ENCODE peak calls at places on chromosome 6, in four cellular contexts. X is GM12878, T is K562, B is H1. V is an unnamed sample.

GRCh38 chr6:18100296-18100695 is 22.2 kb downstream of the NHLRC1 start:
- DNase-seq in B (no peak), T (no peak), X (no peak), V (no peak)

GRCh38 chr6:4582506-4582905 is 193.7 kb upstream of the CDYL start:
- DNase-seq in T (no peak), B (no peak), X (no peak), V (no peak)

GRCh38 chr6:144423167-144423566 is 138.0 kb downstream of the UTRN start:
- DNase-seq in T (no peak), X (no peak), B (no peak), V (no peak)

GRCh38 chr6:131281471-131282270 is 146.4 kb downstream of the AKAP7 start:
- DNase-seq in B (no peak), X (no peak), T (no peak), V (no peak)

GRCh38 chr6:142879076-142879475 is 65.9 kb downstream of the HIVEP2 start:
- DNase-seq in B (no peak), X (no peak), T (no peak), V (no peak)

GRCh38 chr6:2819115-2819514 is 22.5 kb downstream of the SERPINB1 start:
- DNase-seq in B (no peak), T (no peak), X (no peak), V (no peak)

GRCh38 chr6:149834513-149835481 is 29.4 kb downstream of the LRP11 start:
- DNase-seq in T (peak), X (no peak), B (no peak), V (peak)

GRCh38 chr6:136446579-136447182 is 103.5 kb downstream of the MAP7 start:
- DNase-seq in X (no peak), T (no peak), B (no peak), V (no peak)

GRCh38 chr6:143680157-143680556 is 2.4 kb downstream of the PHACTR2 start:
- DNase-seq in X (no peak), T (no peak), B (no peak), V (no peak)

GRCh38 chr6:167045828-167046580 is 46.8 kb downstream of the CEP43 start:
- DNase-seq in T (no peak), X (no peak), B (no peak), V (peak)

GRCh38 chr6:149060300-149060984 is 257.1 kb upstream of the TAB2 start:
- DNase-seq in B (no peak), T (no peak), X (peak), V (peak)

GRCh38 chr6:7723041-7723447 is 2.9 kb upstream of the BMP6 start:
- DNase-seq in X (no peak), B (peak), T (peak), V (peak)

GRCh38 chr6:106981901-106982300 is 7.4 kb upstream of the CD24 start:
- DNase-seq in B (no peak), X (no peak), T (no peak), V (no peak)

GRCh38 chr6:109002100-109002697 is 92.4 kb downstream of the SESN1 start:
- DNase-seq in T (no peak), B (no peak), X (no peak), V (no peak)

GRCh38 chr6:85764844-85765243 is 122.2 kb upstream of the SYNCRIP start:
- DNase-seq in X (no peak), B (no peak), T (no peak), V (peak)

GRCh38 chr6:53979468-53980067 is 131.7 kb upstream of the MLIP start:
- DNase-seq in B (no peak), T (peak), X (no peak), V (peak)

GRCh38 chr6:125415921-125416320 is 114.2 kb upstream of the HDDC2 start:
- DNase-seq in X (no peak), T (no peak), B (no peak), V (no peak)

GRCh38 chr6:44133003-44133931 is 5.9 kb downstream of the TMEM63B start:
- DNase-seq in X (no peak), T (peak), B (no peak), V (peak)

GRCh38 chr6:164159061-164159460 is 744.5 kb downstream of the QKI start:
- DNase-seq in T (no peak), X (no peak), B (no peak), V (no peak)

GRCh38 chr6:143700684-143701342 is 23.0 kb downstream of the PHACTR2 start:
- DNase-seq in T (no peak), B (no peak), X (no peak), V (no peak)

GRCh38 chr6:166258854-166259276 is 49.3 kb downstream of the PRR18 start:
- DNase-seq in T (no peak), B (no peak), X (no peak), V (no peak)

GRCh38 chr6:72132425-72132824 is 246.1 kb downstream of the RIMS1 start:
- DNase-seq in B (no peak), T (no peak), X (no peak), V (no peak)

GRCh38 chr6:26351544-26351953 is 13.4 kb upstream of the BTN3A2 start:
- DNase-seq in X (no peak), T (peak), B (no peak), V (peak)

GRCh38 chr6:160348209-160348551 is at the start of gene SLC22A3:
- DNase-seq in X (no peak), T (no peak), B (no peak), V (no peak)

GRCh38 chr6:11672669-11673068 is 105.9 kb downstream of the ADTRP start:
- DNase-seq in X (no peak), T (no peak), B (no peak), V (no peak)

GRCh38 chr6:15242503-15242902 is 3.4 kb upstream of the JARID2 start:
- DNase-seq in T (no peak), B (no peak), X (no peak), V (no peak)

GRCh38 chr6:150894935-150895686 is 29.6 kb downstream of the MTHFD1L start:
- DNase-seq in X (peak), B (no peak), T (no peak), V (peak)

GRCh38 chr6:15337584-15337981 is 91.7 kb downstream of the JARID2 start:
- DNase-seq in T (no peak), B (no peak), X (no peak), V (no peak)

GRCh38 chr6:13538084-13538483 is 36.3 kb upstream of the SIRT5 start:
- DNase-seq in B (no peak), X (no peak), T (peak), V (peak)

GRCh38 chr6:129621252-129621651 is 88.7 kb downstream of the ARHGAP18 start:
- DNase-seq in B (no peak), T (no peak), X (no peak), V (peak)

GRCh38 chr6:135014353-135014832 is 40.2 kb downstream of the HBS1L start:
- DNase-seq in T (no peak), B (no peak), X (peak), V (no peak)

GRCh38 chr6:23465912-23466311 is 660.1 kb upstream of the NRSN1 start:
- DNase-seq in T (no peak), X (no peak), B (no peak), V (no peak)

GRCh38 chr6:51028271-51028670 is 209.6 kb downstream of the TFAP2B start:
- DNase-seq in B (no peak), T (no peak), X (no peak), V (peak)

GRCh38 chr6:137904822-137905617 is 38.0 kb downstream of the TNFAIP3 start:
- DNase-seq in X (no peak), T (no peak), B (no peak), V (no peak)

GRCh38 chr6:136987526-136987925 is 57.2 kb downstream of the IL20RA start:
- DNase-seq in T (no peak), X (no peak), B (no peak), V (no peak)

GRCh38 chr6:25659633-25660368 is 7.8 kb downstream of the SCGN start:
- DNase-seq in X (no peak), B (no peak), T (no peak), V (no peak)

GRCh38 chr6:126071000-126071647 is 84.8 kb downstream of the TRMT11 start:
- DNase-seq in B (no peak), X (no peak), T (no peak), V (no peak)

GRCh38 chr6:88248709-88249321 is 82.7 kb upstream of the CNR1 start:
- DNase-seq in T (no peak), X (no peak), B (no peak), V (no peak)

GRCh38 chr6:81755536-81755935 is 3.1 kb upstream of the TENT5A start:
- DNase-seq in B (no peak), X (no peak), T (no peak), V (no peak)

GRCh38 chr6:7899046-7899888 is 11.3 kb downstream of the TXNDC5 start:
- DNase-seq in T (peak), X (no peak), B (no peak), V (peak)

GRCh38 chr6:152973916-152974315 is 8.9 kb downstream of the FBXO5 start:
- DNase-seq in T (no peak), X (no peak), B (no peak), V (no peak)

GRCh38 chr6:152975204-152975915 is 7.5 kb downstream of the FBXO5 start:
- DNase-seq in T (no peak), B (no peak), X (no peak), V (no peak)

DNA sequence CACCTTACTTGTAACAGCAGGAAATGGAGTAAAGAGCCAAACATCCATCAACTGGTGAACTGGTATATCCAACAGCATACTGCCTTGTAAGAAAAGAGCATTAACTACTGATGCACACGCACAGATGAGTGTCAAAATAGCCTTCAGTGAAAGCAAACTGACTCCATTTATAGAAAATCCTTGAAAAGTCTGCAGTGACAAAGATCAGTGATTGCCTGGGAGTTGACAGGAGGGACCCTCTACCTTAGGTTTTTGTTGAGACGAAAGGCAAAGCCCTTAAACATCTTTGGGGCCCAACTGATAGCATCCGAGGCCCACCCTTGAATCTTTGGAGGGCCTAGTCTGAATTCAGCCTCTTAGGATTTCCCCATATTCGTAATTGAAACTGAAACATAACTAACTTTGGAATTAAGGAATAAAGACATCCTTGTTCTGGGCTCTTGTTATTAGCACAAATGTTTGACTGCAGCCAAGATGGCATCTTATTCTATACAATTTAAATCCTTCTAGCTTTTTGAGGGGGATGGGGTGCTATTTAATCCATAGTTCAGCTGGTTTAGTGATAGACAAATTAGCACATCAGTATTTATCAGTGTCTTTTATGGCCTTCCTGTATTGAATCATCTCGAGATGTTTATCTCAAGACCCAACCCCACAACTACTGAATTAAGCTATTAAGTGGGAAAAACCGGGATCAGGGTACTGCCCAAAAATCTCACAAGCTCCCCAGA is 13.0 kb downstream of the FBXO5 start:
- DNase-seq in B (no peak), X (no peak), T (no peak), V (no peak)
- TF ChIP-seq POLR2AphosphoS5 in B (no peak), X (no peak), T (peak), V (no peak)

GRCh38 chr6:31734703-31735500 is 1.4 kb downstream of the CLIC1 start:
- DNase-seq in B (peak), T (peak), X (peak), V (peak)
- TF ChIP-seq ATF2 in B (peak), T (no peak), X (no peak), V (no peak)

GRCh38 chr6:36839819-36840379 is 655 bp upstream of the CPNE5 start:
- DNase-seq in X (no peak), B (no peak), T (peak), V (no peak)

GRCh38 chr6:36843169-36843568 is 3.9 kb upstream of the CPNE5 start:
- DNase-seq in T (no peak), B (no peak), X (no peak), V (no peak)

GRCh38 chr6:36841756-36842155 is 2.5 kb upstream of the CPNE5 start:
- DNase-seq in T (no peak), B (no peak), X (no peak), V (no peak)

GRCh38 chr6:36838896-36839818 is at the start of gene CPNE5:
- DNase-seq in X (no peak), T (peak), B (no peak), V (no peak)

DNA sequence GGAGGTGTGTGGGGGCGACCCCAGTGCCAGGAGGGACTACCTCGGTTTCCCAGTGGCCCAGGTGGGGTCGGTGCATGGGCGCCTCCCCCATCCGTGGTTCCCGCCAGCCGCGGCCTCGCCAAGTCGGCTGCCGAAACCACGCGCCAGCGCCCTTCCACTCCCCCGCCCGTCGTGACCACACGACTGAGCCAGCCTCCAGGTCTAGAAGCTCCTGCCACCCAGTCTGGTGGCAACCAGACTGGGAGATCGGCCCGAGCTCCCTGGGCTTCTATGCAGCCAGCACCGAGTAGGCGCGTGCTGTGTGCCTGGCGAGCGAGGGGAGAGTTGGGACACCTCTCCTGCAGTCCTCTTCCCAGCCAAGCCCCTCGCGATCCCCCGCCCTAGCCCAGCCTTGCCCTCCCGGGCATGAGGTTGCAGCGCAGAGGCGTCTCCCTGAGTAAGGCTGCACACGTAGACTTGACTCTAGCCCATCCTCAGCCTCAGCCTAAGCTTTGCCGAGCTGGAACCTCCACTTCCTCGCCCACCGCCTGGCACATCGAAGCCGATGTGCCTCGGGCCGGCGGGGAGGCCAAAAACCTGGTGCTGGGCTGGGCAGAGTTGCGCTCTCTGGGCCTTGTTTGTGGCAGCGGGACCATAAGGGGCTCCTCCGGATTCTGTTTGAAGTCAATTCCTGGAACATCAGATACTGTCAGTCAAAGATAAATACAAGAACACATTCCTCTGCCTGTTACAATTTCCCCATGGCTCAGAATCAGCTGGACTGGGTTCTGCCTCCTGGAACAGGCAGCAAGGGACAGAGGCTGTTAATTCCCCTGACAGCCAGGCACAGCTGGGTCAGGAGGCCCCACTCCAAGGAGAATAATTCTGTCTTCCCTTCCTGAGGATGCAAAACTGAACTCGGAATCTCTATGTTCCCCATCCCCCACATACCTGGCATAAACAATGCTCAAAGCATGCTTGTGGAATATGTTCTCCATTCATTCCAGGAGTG is 1.5 kb upstream of the CPNE5 start:
- DNase-seq in X (no peak), B (no peak), T (no peak), V (peak)
- TF ChIP-seq POLR2AphosphoS5 in X (no peak), B (no peak), T (no peak), V (no peak)

DNA sequence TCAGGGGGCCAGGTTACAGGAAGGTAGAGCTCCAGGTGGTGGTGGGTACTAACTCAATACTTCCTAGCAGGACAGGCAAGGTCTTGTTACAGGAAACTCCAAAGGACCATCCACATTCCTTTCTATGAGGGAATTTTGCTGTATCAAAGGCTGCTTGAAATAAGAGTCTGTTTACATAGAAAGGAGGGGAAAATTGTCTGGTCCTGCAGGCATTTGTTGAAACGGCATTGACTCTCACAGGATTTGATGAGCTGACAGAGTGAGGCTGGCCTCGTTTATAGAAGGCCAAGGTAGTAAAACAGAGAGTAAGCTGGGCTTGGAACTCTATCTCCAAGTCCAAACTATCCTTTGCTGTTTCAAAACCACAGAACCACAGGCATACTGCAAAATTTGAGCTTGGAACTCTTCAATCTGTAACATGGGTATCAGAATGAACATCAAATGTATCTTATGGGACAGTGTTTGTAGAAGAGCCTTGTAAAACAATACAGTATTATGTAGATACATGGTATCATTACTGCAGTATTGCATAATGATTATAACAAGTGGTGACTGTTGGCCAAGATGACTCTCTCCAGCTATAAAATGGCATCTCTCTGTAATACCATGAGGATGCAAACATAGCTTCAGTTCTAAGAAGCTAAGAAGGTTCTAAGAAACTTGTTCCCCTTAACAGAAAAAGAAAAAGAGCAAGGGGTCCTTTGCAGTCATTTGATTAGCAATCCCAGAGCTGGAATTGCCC is 61.5 kb downstream of the TRAM2 start:
- DNase-seq in B (no peak), T (no peak), X (no peak), V (peak)
- TF ChIP-seq ATF2 in B (no peak), T (no peak), X (no peak), V (no peak)

GRCh38 chr6:112279044-112279916 is 24.9 kb upstream of the LAMA4 start:
- DNase-seq in B (no peak), T (no peak), X (no peak), V (no peak)

GRCh38 chr6:112286010-112286409 is 31.6 kb upstream of the LAMA4 start:
- DNase-seq in B (no peak), T (no peak), X (peak), V (no peak)

GRCh38 chr6:112283621-112284020 is 29.3 kb upstream of the LAMA4 start:
- DNase-seq in X (no peak), B (no peak), T (no peak), V (no peak)

GRCh38 chr6:112284603-112285002 is 30.2 kb upstream of the LAMA4 start:
- DNase-seq in B (no peak), X (no peak), T (no peak), V (no peak)

GRCh38 chr6:112282217-112282616 is 27.9 kb upstream of the LAMA4 start:
- DNase-seq in X (no peak), T (no peak), B (no peak), V (no peak)
- TF ChIP-seq POLR2AphosphoS5 in X (no peak), T (no peak), B (no peak), V (no peak)

DNA sequence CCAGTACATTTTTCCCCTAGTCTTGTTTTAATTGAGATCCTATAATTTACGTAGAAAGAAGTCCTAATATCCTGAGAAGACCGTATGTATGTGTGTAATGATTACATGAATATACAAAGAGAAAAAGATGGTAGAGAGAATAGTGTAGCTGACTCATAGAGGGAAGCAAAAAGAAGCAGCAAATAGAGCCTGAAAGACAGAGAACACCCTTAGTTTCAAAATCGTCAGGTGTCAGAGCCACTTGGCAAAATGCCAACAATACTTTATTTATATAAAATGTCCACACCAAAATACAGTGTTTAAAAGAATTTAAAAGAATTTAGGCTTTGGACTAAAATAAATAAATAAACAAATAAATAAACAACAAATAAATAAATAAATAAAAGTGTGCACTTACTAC is 1414.1 kb upstream of the EYS start:
- DNase-seq in T (no peak), X (no peak), B (no peak), V (no peak)
- TF ChIP-seq ATF2 in T (no peak), X (no peak), B (no peak), V (no peak)

DNA sequence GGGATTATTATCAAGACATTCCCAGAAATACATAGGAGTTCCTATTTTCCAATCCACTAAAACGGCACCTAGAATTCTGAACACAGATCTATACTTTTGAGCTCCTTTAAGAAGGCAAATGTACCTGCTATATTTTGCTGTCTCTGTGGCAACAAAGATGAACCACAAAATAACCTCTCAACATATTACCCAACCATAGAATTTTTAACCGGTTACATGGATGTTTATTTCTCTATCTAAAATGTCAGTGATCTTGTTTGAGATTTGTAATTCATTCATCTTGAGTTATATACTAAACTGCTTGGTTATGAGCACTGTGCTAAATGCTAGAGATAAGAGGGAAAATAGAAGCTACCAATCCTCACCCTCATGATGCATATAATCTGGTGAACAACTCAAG is 117.5 kb upstream of the HMGCLL1 start:
- DNase-seq in T (no peak), X (no peak), B (no peak), V (no peak)
- TF ChIP-seq POLR2AphosphoS5 in T (no peak), X (no peak), B (no peak), V (no peak)

V was measured in HepG2.